ENCODE peak calls at places on chromosomes 11 and 22, in eight cellular contexts. S, J, T, R, Q, C, L and K are unnamed samples.

GRCh38 chr11:5807580-5807979 is 1.1 kb upstream of the OR52N2 start:
- DNase-seq in S (no peak), J (no peak), T (no peak), R (no peak), Q (no peak), C (no peak), L (no peak), K (no peak)

GRCh38 chr11:30585892-30586250 is 282 bp downstream of the MPPED2 start:
- DNase-seq in S (peak), J (no peak), T (peak), R (no peak), Q (no peak), C (no peak), L (no peak), K (no peak)

GRCh38 chr11:66976048-66976467 is 954 bp downstream of the C11orf86 start:
- DNase-seq in S (peak), J (no peak), T (no peak), R (peak), Q (peak), C (no peak), L (no peak), K (no peak)

GRCh38 chr22:20221421-20222340 is 46.4 kb downstream of the RTN4R start:
- DNase-seq in S (no peak), J (no peak), T (no peak), R (no peak), Q (no peak), C (no peak), L (no peak), K (no peak)

GRCh38 chr11:107370390-107370789 is 87.2 kb downstream of the CWF19L2 start:
- DNase-seq in S (no peak), J (peak), T (no peak), R (peak), Q (no peak), C (no peak), L (no peak), K (no peak)

GRCh38 chr11:112962854-112963367 is 1.7 kb downstream of the NCAM1 start:
- DNase-seq in S (no peak), J (peak), T (peak), R (peak), Q (peak), C (peak), L (no peak), K (no peak)

GRCh38 chr22:42185915-42186439 is 55.4 kb upstream of the CYP2D6 start:
- DNase-seq in S (no peak), J (no peak), T (no peak), R (no peak), Q (no peak), C (no peak), L (no peak), K (no peak)

GRCh38 chr11:131644204-131644603 is 273.8 kb downstream of the NTM start:
- DNase-seq in S (no peak), J (no peak), T (no peak), R (no peak), Q (no peak), C (no peak), L (no peak), K (no peak)

GRCh38 chr22:37274380-37274862 is 7.9 kb upstream of the CYTH4 start:
- DNase-seq in S (no peak), J (no peak), T (no peak), R (no peak), Q (no peak), C (no peak), L (no peak), K (no peak)

GRCh38 chr11:111069076-111069475 is 176.4 kb upstream of the POU2AF2 start:
- DNase-seq in S (no peak), J (no peak), T (no peak), R (peak), Q (no peak), C (no peak), L (peak), K (no peak)

GRCh38 chr22:30414525-30415047 is 11.0 kb upstream of the MTFP1 start:
- DNase-seq in S (no peak), J (no peak), T (no peak), R (no peak), Q (no peak), C (no peak), L (no peak), K (no peak)

GRCh38 chr11:117888140-117888561 is 11.7 kb upstream of the FXYD6 start:
- DNase-seq in S (no peak), J (no peak), T (no peak), R (no peak), Q (no peak), C (no peak), L (no peak), K (peak)

GRCh38 chr22:38754247-38755154 is 1.3 kb downstream of the SUN2 start:
- DNase-seq in S (peak), J (peak), T (no peak), R (peak), Q (no peak), C (peak), L (peak), K (no peak)

GRCh38 chr11:18384157-18384641 is 10.2 kb upstream of the LDHA start:
- DNase-seq in S (peak), J (peak), T (no peak), R (peak), Q (no peak), C (peak), L (peak), K (peak)

GRCh38 chr11:21636561-21636960 is 556.3 kb upstream of the ANO5 start:
- DNase-seq in S (no peak), J (no peak), T (no peak), R (no peak), Q (no peak), C (no peak), L (no peak), K (no peak)

GRCh38 chr22:32904044-32904443 is 102.5 kb downstream of the TIMP3 start:
- DNase-seq in S (peak), J (peak), T (no peak), R (peak), Q (no peak), C (no peak), L (peak), K (no peak)

GRCh38 chr11:70128435-70128906 is 50.4 kb downstream of the ANO1 start:
- DNase-seq in S (peak), J (peak), T (no peak), R (no peak), Q (no peak), C (peak), L (no peak), K (no peak)

GRCh38 chr11:73306069-73306468 is 2.0 kb upstream of the ARHGEF17 start:
- DNase-seq in S (no peak), J (no peak), T (no peak), R (no peak), Q (no peak), C (no peak), L (no peak), K (no peak)

GRCh38 chr11:47615249-47615648 is 21.0 kb upstream of the C1QTNF4 start:
- DNase-seq in S (no peak), J (no peak), T (no peak), R (no peak), Q (no peak), C (no peak), L (no peak), K (no peak)

GRCh38 chr11:47616726-47617416 is 22.7 kb upstream of the C1QTNF4 start:
- DNase-seq in S (peak), J (peak), T (no peak), R (peak), Q (no peak), C (no peak), L (peak), K (no peak)

GRCh38 chr11:47620836-47621378 is 21.5 kb downstream of the MTCH2 start:
- DNase-seq in S (no peak), J (no peak), T (no peak), R (no peak), Q (no peak), C (no peak), L (no peak), K (no peak)

GRCh38 chr11:47617417-47617809 is 23.2 kb upstream of the C1QTNF4 start:
- DNase-seq in S (no peak), J (peak), T (no peak), R (peak), Q (no peak), C (no peak), L (peak), K (no peak)
- TF ChIP-seq CTCF in S (no peak), J (no peak), T (no peak), R (no peak), Q (no peak), C (no peak), L (no peak), K (no peak)

GRCh38 chr11:60899977-60900376 is 6.4 kb downstream of the PRPF19 start:
- DNase-seq in S (no peak), J (no peak), T (no peak), R (no peak), Q (no peak), C (no peak), L (no peak), K (no peak)

GRCh38 chr11:60900673-60901404 is 5.5 kb downstream of the PRPF19 start:
- DNase-seq in S (no peak), J (no peak), T (no peak), R (no peak), Q (no peak), C (no peak), L (no peak), K (no peak)

GRCh38 chr11:60902625-60903024 is 3.8 kb downstream of the PRPF19 start:
- DNase-seq in S (no peak), J (no peak), T (no peak), R (no peak), Q (no peak), C (no peak), L (no peak), K (no peak)

GRCh38 chr11:60897496-60897895 is 8.9 kb downstream of the PRPF19 start:
- DNase-seq in S (no peak), J (no peak), T (no peak), R (no peak), Q (no peak), C (no peak), L (no peak), K (no peak)

DNA sequence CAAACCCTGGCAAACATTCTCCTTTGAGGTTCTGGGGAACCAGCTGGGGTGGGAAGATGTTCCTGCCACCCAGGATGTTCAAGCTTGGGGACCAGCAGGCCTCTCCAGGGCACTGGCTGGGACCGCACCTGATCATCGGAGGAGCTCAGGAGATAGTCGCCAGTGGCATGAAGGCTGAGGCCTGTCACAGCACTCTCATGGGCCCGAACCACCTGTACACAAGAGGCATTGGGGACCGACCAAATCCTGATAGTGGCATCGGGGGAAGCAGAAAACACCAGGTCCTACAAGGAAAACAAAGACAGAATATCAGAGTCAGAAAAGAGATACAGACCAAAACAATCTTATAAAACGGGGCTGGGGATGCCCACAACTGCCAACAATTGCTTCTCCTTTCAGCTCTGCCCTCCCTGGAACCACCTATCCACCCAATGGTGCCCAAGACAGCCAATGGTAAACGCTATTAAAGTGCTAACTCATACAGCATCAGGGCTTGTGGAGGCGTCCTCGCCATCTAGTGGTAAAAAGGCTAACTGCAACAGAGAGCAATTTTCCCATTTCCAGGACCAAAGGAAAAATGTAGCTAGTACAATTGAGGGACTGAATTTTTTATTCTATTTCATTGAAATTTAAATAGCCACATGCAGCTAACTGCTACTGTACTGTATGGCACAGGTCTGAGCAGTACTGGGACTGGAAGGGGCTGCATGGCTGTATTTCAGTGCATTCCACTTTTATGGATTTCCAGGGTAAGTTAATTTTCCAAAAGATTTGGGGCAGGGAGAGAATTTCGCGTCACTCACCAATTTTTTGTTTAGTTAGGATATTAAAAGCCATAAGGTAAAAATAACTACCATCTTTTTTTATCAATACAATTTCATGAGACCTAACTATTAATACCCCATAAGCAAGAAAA is 7.1 kb downstream of the PRPF19 start:
- DNase-seq in S (peak), J (peak), T (no peak), R (peak), Q (no peak), C (no peak), L (peak), K (no peak)
- TF ChIP-seq CTCF in S (peak), J (peak), T (peak), R (peak), Q (peak), C (peak), L (peak), K (peak)

DNA sequence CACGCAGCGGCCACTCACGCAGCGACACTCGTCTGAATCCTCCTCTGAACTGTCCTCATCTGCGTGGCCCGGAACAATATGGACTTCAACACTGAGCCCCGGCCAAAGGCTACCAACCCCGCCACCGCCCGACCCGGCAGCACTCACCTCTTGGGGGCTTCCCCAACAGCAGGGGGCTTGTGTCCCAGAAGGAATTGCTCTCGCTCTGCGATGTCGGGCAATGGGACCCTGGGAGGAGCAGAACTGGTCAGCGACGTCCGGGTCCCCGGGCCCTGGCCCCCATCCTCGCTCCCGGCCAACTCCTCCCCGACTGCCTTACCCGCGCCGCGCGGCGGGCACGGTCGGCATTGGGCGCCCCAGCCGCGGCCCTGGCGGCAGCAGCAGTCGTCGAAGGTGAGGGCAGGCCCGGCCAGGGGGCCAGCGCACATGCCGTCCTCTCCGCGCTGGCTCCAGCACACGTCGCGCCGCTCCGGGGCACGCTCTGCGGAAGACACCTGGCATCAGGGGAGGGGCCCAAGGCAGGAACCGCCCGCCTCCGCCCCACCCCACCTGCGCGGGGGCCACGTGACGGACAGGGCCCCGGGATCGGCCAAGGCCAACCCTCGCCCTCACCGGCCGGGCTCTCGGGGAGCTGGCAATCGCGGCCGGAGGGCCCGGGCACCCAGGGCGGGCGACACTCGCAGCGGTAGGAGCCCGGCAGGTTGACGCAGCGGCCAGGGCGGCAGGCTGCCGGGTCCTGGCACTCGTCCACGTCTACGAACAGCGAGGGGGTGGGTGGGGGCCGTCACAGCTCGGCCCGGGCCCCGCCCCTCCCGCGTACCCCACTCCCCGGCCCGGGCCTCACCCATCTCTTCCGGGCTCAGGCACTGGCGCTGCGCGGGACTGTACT is 14.8 kb downstream of the SCYL1 start:
- DNase-seq in S (peak), J (no peak), T (no peak), R (no peak), Q (no peak), C (no peak), L (no peak), K (no peak)
- TF ChIP-seq CTCF in S (no peak), J (no peak), T (no peak), R (no peak), Q (peak), C (no peak), L (no peak), K (no peak)

GRCh38 chr22:24420977-24421343 is 6.4 kb upstream of the ADORA2A start:
- DNase-seq in S (no peak), J (no peak), T (no peak), R (no peak), Q (no peak), C (no peak), L (no peak), K (no peak)

GRCh38 chr22:24420072-24420976 is 7.1 kb upstream of the ADORA2A start:
- DNase-seq in S (no peak), J (no peak), T (no peak), R (no peak), Q (no peak), C (no peak), L (no peak), K (no peak)

GRCh38 chr22:24419480-24419860 is 7.9 kb upstream of the ADORA2A start:
- DNase-seq in S (no peak), J (no peak), T (no peak), R (no peak), Q (no peak), C (no peak), L (no peak), K (no peak)

GRCh38 chr22:24422078-24422665 is 5.2 kb upstream of the ADORA2A start:
- DNase-seq in S (no peak), J (no peak), T (no peak), R (no peak), Q (no peak), C (no peak), L (no peak), K (no peak)

GRCh38 chr22:24421428-24421931 is 5.9 kb upstream of the ADORA2A start:
- DNase-seq in S (peak), J (no peak), T (no peak), R (no peak), Q (no peak), C (no peak), L (no peak), K (no peak)
- TF ChIP-seq CTCF in S (peak), J (no peak), T (peak), R (no peak), Q (peak), C (no peak), L (no peak), K (peak)

DNA sequence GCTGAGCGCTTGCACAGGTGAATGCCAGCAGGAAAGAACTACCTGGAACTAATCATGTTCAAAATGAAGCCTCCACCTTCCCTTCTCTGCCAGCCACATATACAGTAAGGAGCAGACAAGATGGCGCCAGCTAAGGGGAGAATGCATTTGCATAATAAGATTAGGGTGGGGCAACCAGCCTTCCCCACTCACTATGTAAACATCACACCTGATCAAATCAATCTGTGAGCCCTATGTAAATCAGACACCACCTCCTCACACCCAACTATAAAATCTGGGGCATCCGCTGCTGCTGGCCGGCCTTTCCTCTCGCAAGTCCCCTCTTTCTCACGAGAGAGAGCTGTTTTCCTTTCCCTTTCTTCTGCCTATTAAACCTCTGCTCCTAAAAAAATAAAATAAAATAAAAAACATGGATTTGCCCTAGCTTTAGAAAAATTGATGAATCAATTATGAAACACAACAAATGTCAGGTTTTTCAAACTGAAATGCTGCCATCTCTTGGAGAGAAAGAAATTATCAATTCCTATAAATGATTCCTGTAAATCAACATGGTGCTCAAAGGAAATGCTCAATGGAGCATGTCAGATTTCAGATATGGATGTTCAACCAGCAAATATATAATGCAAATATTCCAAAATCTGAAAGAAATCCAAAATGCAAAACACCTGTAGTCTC is 108.9 kb downstream of the SGSM3 start:
- DNase-seq in S (no peak), J (no peak), T (no peak), R (no peak), Q (no peak), C (no peak), L (no peak), K (no peak)
- TF ChIP-seq CTCF in S (no peak), J (no peak), T (no peak), R (no peak), Q (no peak), C (no peak), L (no peak), K (peak)

DNA sequence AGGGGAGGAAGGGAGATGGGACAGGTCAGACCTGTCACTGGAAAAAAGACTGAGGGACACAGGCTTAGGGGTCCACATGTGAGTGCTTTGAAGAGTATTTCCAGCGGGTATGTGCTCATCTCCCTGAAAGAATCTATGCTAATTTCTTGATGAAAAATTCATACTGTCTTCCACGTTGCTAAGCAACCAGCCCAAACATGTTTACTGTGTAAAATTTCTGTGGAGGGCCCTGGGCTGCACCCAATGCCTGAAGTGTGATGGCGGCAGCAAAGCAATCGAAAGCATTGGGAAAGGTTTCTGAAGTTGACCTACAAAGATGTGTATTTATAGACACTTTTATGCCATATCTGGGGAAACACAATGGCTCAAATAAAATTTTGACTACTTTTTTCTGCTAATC is 7.4 kb downstream of the SYT13 start:
- DNase-seq in S (no peak), J (no peak), T (no peak), R (no peak), Q (no peak), C (no peak), L (no peak), K (no peak)
- TF ChIP-seq CTCF in S (no peak), J (no peak), T (no peak), R (no peak), Q (no peak), C (no peak), L (no peak), K (no peak)